ENCODE peak calls at places on chromosomes 13 and 19, in seven cellular contexts. K, Q, Z, F, O, Y and V are unnamed samples.

GRCh38 chr13:44422755-44423643 is 49.4 kb downstream of the SERP2 start:
- DNase-seq in K (no peak), Q (no peak), Z (no peak), F (no peak), O (no peak), Y (peak; percentile 84), V (peak; percentile 69)

GRCh38 chr13:52670726-52671125 is 18.1 kb downstream of the SUGT1 start:
- DNase-seq in K (no peak), Q (no peak), Z (no peak), F (no peak), O (no peak), Y (no peak), V (no peak)

GRCh38 chr19:18577365-18577914 is 5.8 kb downstream of the UBA52 start:
- DNase-seq in K (no peak), Q (no peak), Z (no peak), F (no peak), O (no peak), Y (no peak), V (no peak)

GRCh38 chr13:21879263-21879914 is 208.5 kb downstream of the FGF9 start:
- DNase-seq in K (no peak), Q (no peak), Z (no peak), F (no peak), O (no peak), Y (no peak), V (no peak)

GRCh38 chr13:111139874-111140561 is 24.9 kb downstream of the ARHGEF7 start:
- DNase-seq in K (peak; percentile 82), Q (no peak), Z (no peak), F (peak; percentile 88), O (no peak), Y (no peak), V (peak; percentile 95)

GRCh38 chr19:3606174-3606689 is 443 bp downstream of the TBXA2R start:
- DNase-seq in K (no peak), Q (no peak), Z (peak; percentile 35), F (no peak), O (no peak), Y (no peak), V (no peak)

GRCh38 chr13:44193731-44194130 is 179.9 kb upstream of the SERP2 start:
- DNase-seq in K (no peak), Q (no peak), Z (no peak), F (no peak), O (no peak), Y (no peak), V (no peak)

GRCh38 chr13:44373601-44374347 is at the start of gene SERP2:
- DNase-seq in K (no peak), Q (peak; percentile 66), Z (peak; percentile 15), F (no peak), O (no peak), Y (peak; percentile 61), V (no peak)

GRCh38 chr13:92802776-92803175 is 423.8 kb upstream of the GPC6 start:
- DNase-seq in K (no peak), Q (peak; percentile 55), Z (no peak), F (no peak), O (no peak), Y (no peak), V (no peak)

GRCh38 chr13:28684257-28684656 is 25.3 kb downstream of the POMP start:
- DNase-seq in K (no peak), Q (no peak), Z (no peak), F (no peak), O (no peak), Y (no peak), V (no peak)